ENCODE peak calls at places on chromosomes 13 and 19, in six cellular contexts. I is H1, J is astrocyte of the hippocampus, Y is astrocyte, A is fibroblast of lung, K is aorta. C is an unnamed sample.

GRCh38 chr19:57241181-57241580 is 749 bp downstream of the ZNF805 start:
- DNase-seq in I (no peak), J (peak; percentile 40), Y (peak; percentile 36), A (peak; percentile 43), K (no peak), C (no peak)

GRCh38 chr19:45954132-45954531 is 19.5 kb downstream of the NOVA2 start:
- DNase-seq in I (no peak), J (peak; percentile 78), Y (peak; percentile 46), A (peak; percentile 63), K (no peak), C (no peak)

GRCh38 chr13:30257433-30258099 is 49.8 kb downstream of the KATNAL1 start:
- DNase-seq in I (no peak), J (peak; percentile 83), Y (peak; percentile 27), A (peak; percentile 47), K (no peak), C (no peak)

GRCh38 chr19:1213391-1214286 is 8.1 kb downstream of the STK11 start:
- DNase-seq in I (no peak), J (peak; percentile 62), Y (peak; percentile 67), A (peak; percentile 78), K (peak; percentile 93), C (peak; percentile 65)

GRCh38 chr19:46299004-46299509 is 2.2 kb downstream of the HIF3A start:
- DNase-seq in I (no peak), J (peak; percentile 97), Y (peak; percentile 41), A (peak; percentile 66), K (peak; percentile 94), C (peak; percentile 93)

GRCh38 chr19:1648926-1649541 is 3.4 kb downstream of the TCF3 start:
- DNase-seq in I (no peak), J (peak; percentile 32), Y (no peak), A (peak; percentile 9), K (no peak), C (no peak)

GRCh38 chr13:25840261-25840660 is 211.6 kb downstream of the SHISA2 start:
- DNase-seq in I (no peak), J (no peak), Y (no peak), A (peak; percentile 24), K (no peak), C (no peak)

GRCh38 chr13:92951273-92951820 is 275.3 kb upstream of the GPC6 start:
- DNase-seq in I (no peak), J (no peak), Y (peak; percentile 45), A (peak; percentile 45), K (no peak), C (no peak)

GRCh38 chr13:66665991-66666390 is 564.1 kb downstream of the PCDH9 start:
- DNase-seq in I (no peak), J (peak; percentile 96), Y (peak; percentile 92), A (peak; percentile 94), K (peak; percentile 46), C (no peak)

GRCh38 chr19:10780368-10780767 is 55.6 kb downstream of the TMED1 start:
- DNase-seq in I (no peak), J (no peak), Y (peak; percentile 77), A (peak; percentile 84), K (peak; percentile 83), C (no peak)

GRCh38 chr19:54297759-54298305 is 15.1 kb downstream of the LILRA5 start:
- DNase-seq in I (no peak), J (no peak), Y (no peak), A (no peak), K (no peak), C (no peak)

GRCh38 chr19:6740589-6741348 is 1.3 kb downstream of the TRIP10 start:
- DNase-seq in I (no peak), J (peak; percentile 62), Y (no peak), A (peak; percentile 35), K (peak; percentile 78), C (no peak)

GRCh38 chr13:25330541-25330940 is 29.1 kb downstream of the NUP58 start:
- DNase-seq in I (no peak), J (no peak), Y (peak; percentile 61), A (peak; percentile 68), K (no peak), C (no peak)

GRCh38 chr19:44593294-44593693 is 20.1 kb upstream of the IGSF23 start:
- DNase-seq in I (no peak), J (no peak), Y (no peak), A (no peak), K (no peak), C (no peak)

GRCh38 chr19:41886761-41887710 is 4.1 kb downstream of the ARHGEF1 start:
- DNase-seq in I (no peak), J (no peak), Y (no peak), A (no peak), K (no peak), C (no peak)

GRCh38 chr13:78131811-78132210 is 213.2 kb upstream of the EDNRB start:
- DNase-seq in I (no peak), J (peak; percentile 12), Y (no peak), A (no peak), K (no peak), C (no peak)

GRCh38 chr19:29590278-29590677 is 15.8 kb upstream of the POP4 start:
- DNase-seq in I (no peak), J (no peak), Y (no peak), A (no peak), K (no peak), C (no peak)

GRCh38 chr19:19489804-19490204 is 25.5 kb downstream of the TSSK6 start:
- DNase-seq in I (no peak), J (no peak), Y (no peak), A (no peak), K (no peak), C (no peak)

GRCh38 chr13:83613524-83613923 is 268.8 kb downstream of the SLITRK1 start:
- DNase-seq in I (no peak), J (no peak), Y (no peak), A (no peak), K (no peak), C (no peak)

GRCh38 chr19:9060559-9061340 is 26.1 kb upstream of the OR1M1 start:
- DNase-seq in I (no peak), J (no peak), Y (peak; percentile 21), A (peak; percentile 29), K (no peak), C (no peak)

GRCh38 chr19:51976852-51977251 is 9.8 kb downstream of the ZNF350 start:
- DNase-seq in I (no peak), J (no peak), Y (no peak), A (no peak), K (no peak), C (no peak)

GRCh38 chr13:39373108-39373507 is 229.9 kb downstream of the LHFPL6 start:
- DNase-seq in I (no peak), J (no peak), Y (no peak), A (no peak), K (no peak), C (no peak)